ENCODE peak calls at places on chromosome 11, in eight cellular contexts. H is IMR-90, G is right lobe of liver, W is upper lobe of left lung, T is GM12891, A is body of pancreas, Y is uterus, F is K562. M is an unnamed sample.

GRCh38 chr11:88341852-88342251 is 4.3 kb upstream of the CTSC start:
- DNase-seq in A (no peak), F (no peak), G (no peak), T (no peak), H (no peak), Y (no peak), W (no peak), M (no peak)

GRCh38 chr11:76207642-76208378 is 1.5 kb upstream of the WNT11 start:
- DNase-seq in G (peak; percentile 79), Y (peak; percentile 86), F (peak; percentile 92), A (peak; percentile 87), H (peak; percentile 57), W (peak; percentile 97), T (peak; percentile 88), M (peak; percentile 96)

GRCh38 chr11:16669799-16670415 is 68.5 kb upstream of the C11orf58 start:
- DNase-seq in Y (no peak), W (no peak), G (no peak), T (no peak), H (peak; percentile 25), A (no peak), F (no peak), M (no peak)

GRCh38 chr11:120024046-120024445 is 113.9 kb downstream of the TRIM29 start:
- DNase-seq in F (no peak), Y (no peak), H (no peak), W (no peak), A (no peak), T (no peak), G (no peak), M (no peak)

GRCh38 chr11:73645570-73645969 is 811 bp upstream of the PLEKHB1 start:
- DNase-seq in A (no peak), F (no peak), H (no peak), T (no peak), G (no peak), W (no peak), Y (no peak), M (no peak)

GRCh38 chr11:17129003-17129402 is 51.5 kb upstream of the RPS13 start:
- DNase-seq in Y (no peak), A (no peak), T (no peak), H (peak; percentile 60), W (no peak), G (no peak), F (no peak), M (no peak)

GRCh38 chr11:116422556-116422955 is 350.2 kb downstream of the BUD13 start:
- DNase-seq in G (no peak), F (no peak), W (no peak), T (no peak), H (no peak), A (no peak), Y (no peak), M (no peak)

GRCh38 chr11:94770563-94771120 is 2.5 kb downstream of the AMOTL1 start:
- DNase-seq in W (no peak), F (no peak), T (no peak), H (no peak), A (no peak), Y (no peak), G (no peak), M (no peak)

GRCh38 chr11:121898913-121899312 is 217.1 kb downstream of the BLID start:
- DNase-seq in T (no peak), H (peak; percentile 56), W (no peak), A (no peak), Y (no peak), G (no peak), F (no peak), M (no peak)

GRCh38 chr11:102603091-102603490 is 22.0 kb downstream of the MMP20 start:
- DNase-seq in W (no peak), H (peak; percentile 73), G (no peak), T (no peak), F (no peak), A (peak; percentile 27), Y (no peak), M (no peak)

GRCh38 chr11:65043881-65044501 is 3.0 kb downstream of the SAC3D1 start:
- DNase-seq in Y (no peak), T (no peak), A (no peak), H (peak; percentile 43), F (peak; percentile 36), G (no peak), W (peak; percentile 78), M (no peak)

GRCh38 chr11:65040520-65041205 is 347 bp upstream of the SAC3D1 start:
- DNase-seq in W (peak; percentile 95), Y (peak; percentile 89), A (peak; percentile 91), H (peak; percentile 93), F (peak; percentile 93), G (peak; percentile 92), T (peak; percentile 97), M (peak; percentile 97)

GRCh38 chr11:65042899-65043298 is 1.9 kb downstream of the SAC3D1 start:
- DNase-seq in Y (no peak), H (no peak), G (no peak), T (no peak), F (no peak), W (no peak), A (no peak), M (no peak)

GRCh38 chr11:65045061-65045460 is 4.1 kb downstream of the SAC3D1 start:
- DNase-seq in G (no peak), F (peak; percentile 50), Y (no peak), H (no peak), T (no peak), A (no peak), W (no peak), M (no peak)

GRCh38 chr11:65041206-65042035 is at the start of gene SAC3D1:
- DNase-seq in W (peak; percentile 95), H (peak; percentile 17), G (peak; percentile 79), T (peak; percentile 72), A (peak; percentile 75), Y (no peak), F (peak; percentile 81), M (no peak)
- TF ChIP-seq POLR2A in W (peak; percentile 1), H (no peak), G (no peak), T (no peak), A (no peak), Y (no peak), F (no peak), M (no peak)

DNA sequence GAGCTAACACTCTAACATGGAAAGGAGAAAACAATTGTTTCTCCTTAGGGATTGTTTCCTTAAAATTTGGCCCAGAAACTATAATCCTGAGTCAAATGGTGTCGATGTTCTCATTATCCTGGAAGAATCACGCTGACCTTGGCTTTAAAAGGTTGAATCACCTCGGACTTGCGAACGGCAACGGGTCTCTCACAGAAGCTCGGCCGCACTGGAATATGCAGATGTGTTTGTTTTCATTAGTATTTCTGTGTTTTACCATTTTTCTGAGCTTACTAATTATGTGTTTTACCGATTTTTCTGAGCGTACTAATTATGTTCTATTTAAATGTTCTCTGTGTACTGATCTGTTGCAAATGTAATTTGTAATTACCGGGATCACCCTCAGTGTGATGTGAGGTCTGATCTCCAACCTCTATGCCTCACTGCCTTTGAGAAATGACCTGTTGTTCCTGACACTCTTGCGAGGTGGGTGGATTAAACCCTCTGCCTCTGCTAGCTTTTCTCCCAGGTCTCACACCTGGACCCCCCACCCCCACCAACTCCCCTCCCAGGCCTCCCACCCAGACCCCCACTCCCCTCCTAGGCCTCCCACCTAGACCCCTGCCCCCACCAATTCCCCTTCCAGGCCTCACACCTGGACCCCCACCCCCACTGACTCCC is 38.3 kb upstream of the BRSK2 start:
- DNase-seq in H (no peak), F (peak; percentile 74), Y (no peak), G (no peak), W (no peak), T (no peak), A (no peak), M (no peak)
- TF ChIP-seq POLR2A in H (no peak), F (peak; percentile 99), Y (no peak), G (no peak), W (no peak), T (peak; percentile 55), A (no peak), M (no peak)

GRCh38 chr11:20561915-20562314 is 37.5 kb upstream of the SLC6A5 start:
- DNase-seq in A (no peak), W (no peak), Y (no peak), G (no peak), H (no peak), F (no peak), T (no peak), M (no peak)

GRCh38 chr11:20565236-20565635 is 34.2 kb upstream of the SLC6A5 start:
- DNase-seq in F (no peak), T (no peak), A (no peak), H (no peak), G (no peak), W (no peak), Y (no peak), M (no peak)

GRCh38 chr11:20564811-20565210 is 34.6 kb upstream of the SLC6A5 start:
- DNase-seq in T (no peak), A (no peak), G (no peak), Y (no peak), H (no peak), W (no peak), F (no peak), M (no peak)

GRCh38 chr11:20566591-20567434 is 32.6 kb upstream of the SLC6A5 start:
- DNase-seq in Y (no peak), A (no peak), F (no peak), T (no peak), H (no peak), G (no peak), W (no peak), M (no peak)

GRCh38 chr11:20563871-20564270 is 35.5 kb upstream of the SLC6A5 start:
- DNase-seq in G (no peak), A (no peak), F (no peak), H (no peak), W (no peak), Y (no peak), T (no peak), M (no peak)
- TF ChIP-seq POLR2A in G (no peak), A (no peak), F (no peak), H (no peak), W (no peak), Y (no peak), T (no peak), M (no peak)

GRCh38 chr11:12143461-12144258 is 33.3 kb downstream of the MICAL2 start:
- DNase-seq in H (no peak), F (no peak), G (no peak), Y (no peak), T (no peak), A (no peak), W (no peak), M (no peak)
- TF ChIP-seq POLR2A in H (no peak), F (no peak), G (no peak), Y (no peak), T (no peak), A (no peak), W (no peak), M (no peak)

GRCh38 chr11:64925536-64926449 is 1.3 kb downstream of the PPP2R5B start:
- DNase-seq in H (no peak), A (peak; percentile 62), Y (peak; percentile 33), T (no peak), G (no peak), W (peak; percentile 82), F (no peak), M (no peak)
- TF ChIP-seq POLR2A in H (no peak), A (no peak), Y (no peak), T (no peak), G (no peak), W (no peak), F (no peak), M (no peak)

M was measured in lower leg skin.